ENCODE peak calls at places on chromosomes 11 and 22, in eight cellular contexts. I, H, T, O, X, P, Z and W are unnamed samples.

GRCh38 chr11:83194284-83195175 is 1.0 kb downstream of the ANKRD42 start:
- DNase-seq in I (peak; percentile 41), H (peak; percentile 78), T (peak; percentile 76), O (peak; percentile 85), X (peak; percentile 32), P (peak; percentile 19), Z (peak; percentile 95), W (peak; percentile 40)

GRCh38 chr11:65898656-65899355 is 1.4 kb downstream of the FOSL1 start:
- DNase-seq in I (no peak), H (no peak), T (no peak), O (no peak), X (no peak), P (no peak), Z (no peak), W (no peak)

GRCh38 chr11:26993965-26994446 is at the start of gene FIBIN:
- DNase-seq in I (no peak), H (peak; percentile 63), T (peak; percentile 46), O (peak; percentile 25), X (no peak), P (no peak), Z (peak; percentile 87), W (no peak)

GRCh38 chr22:49639956-49640355 is 187.7 kb downstream of the BRD1 start:
- DNase-seq in I (no peak), H (no peak), T (no peak), O (no peak), X (no peak), P (no peak), Z (no peak), W (no peak)

GRCh38 chr11:14503023-14503422 is 3.4 kb upstream of the COPB1 start:
- DNase-seq in I (no peak), H (no peak), T (no peak), O (no peak), X (no peak), P (no peak), Z (no peak), W (no peak)

GRCh38 chr22:39718206-39718605 is 147.7 kb downstream of the CACNA1I start:
- DNase-seq in I (no peak), H (no peak), T (no peak), O (no peak), X (no peak), P (no peak), Z (no peak), W (no peak)

GRCh38 chr11:86738615-86739014 is 61.7 kb upstream of the PRSS23 start:
- DNase-seq in I (no peak), H (no peak), T (no peak), O (no peak), X (no peak), P (no peak), Z (no peak), W (no peak)

GRCh38 chr11:33116535-33116934 is 44.7 kb downstream of the CSTF3 start:
- DNase-seq in I (peak; percentile 2), H (no peak), T (no peak), O (no peak), X (peak; percentile 28), P (peak; percentile 18), Z (no peak), W (no peak)

GRCh38 chr11:23976776-23977380 is 520.0 kb upstream of the LUZP2 start:
- DNase-seq in I (no peak), H (no peak), T (no peak), O (no peak), X (no peak), P (no peak), Z (no peak), W (no peak)

GRCh38 chr11:1549355-1550330 is 22.4 kb downstream of the DUSP8 start:
- DNase-seq in I (no peak), H (no peak), T (no peak), O (no peak), X (no peak), P (no peak), Z (no peak), W (no peak)

GRCh38 chr11:96188625-96189006 is 154.4 kb downstream of the MAML2 start:
- DNase-seq in I (no peak), H (peak; percentile 43), T (no peak), O (no peak), X (no peak), P (no peak), Z (no peak), W (no peak)

GRCh38 chr11:44893250-44894216 is 57.1 kb downstream of the TP53I11 start:
- DNase-seq in I (no peak), H (no peak), T (peak; percentile 46), O (peak; percentile 37), X (no peak), P (no peak), Z (no peak), W (peak; percentile 42)

GRCh38 chr11:71078482-71078881 is 173.9 kb downstream of the SHANK2 start:
- DNase-seq in I (no peak), H (no peak), T (no peak), O (no peak), X (no peak), P (no peak), Z (no peak), W (no peak)

GRCh38 chr11:71079795-71080194 is 172.6 kb downstream of the SHANK2 start:
- DNase-seq in I (no peak), H (no peak), T (no peak), O (no peak), X (no peak), P (no peak), Z (no peak), W (no peak)

GRCh38 chr11:71081704-71082230 is 170.6 kb downstream of the SHANK2 start:
- DNase-seq in I (no peak), H (no peak), T (no peak), O (no peak), X (no peak), P (no peak), Z (no peak), W (no peak)

GRCh38 chr11:71082454-71082853 is 169.9 kb downstream of the SHANK2 start:
- DNase-seq in I (no peak), H (no peak), T (no peak), O (no peak), X (no peak), P (no peak), Z (no peak), W (no peak)

GRCh38 chr11:71080239-71081097 is 171.9 kb downstream of the SHANK2 start:
- DNase-seq in I (peak; percentile 59), H (peak; percentile 59), T (no peak), O (no peak), X (peak; percentile 45), P (peak; percentile 34), Z (no peak), W (peak; percentile 49)
- TF ChIP-seq CTCF in I (peak; percentile 63), H (peak; percentile 83), T (peak; percentile 55), O (peak; percentile 39), X (peak; percentile 95), P (peak; percentile 68), Z (no peak), W (peak; percentile 53)

GRCh38 chr22:45239378-45240136 is 1.1 kb downstream of the KIAA0930 start:
- DNase-seq in I (no peak), H (no peak), T (no peak), O (no peak), X (no peak), P (no peak), Z (no peak), W (no peak)

GRCh38 chr22:45240137-45240809 is 421 bp downstream of the KIAA0930 start:
- DNase-seq in I (no peak), H (no peak), T (no peak), O (peak; percentile 36), X (no peak), P (no peak), Z (no peak), W (no peak)

GRCh38 chr22:45240810-45241631 is at the start of gene KIAA0930:
- DNase-seq in I (peak; percentile 68), H (peak; percentile 31), T (peak; percentile 84), O (peak; percentile 88), X (no peak), P (peak; percentile 20), Z (peak; percentile 96), W (peak; percentile 66)

GRCh38 chr22:45246060-45246985 is 5.6 kb upstream of the KIAA0930 start:
- DNase-seq in I (peak; percentile 80), H (peak; percentile 91), T (peak; percentile 78), O (peak; percentile 41), X (peak; percentile 96), P (peak; percentile 87), Z (peak; percentile 93), W (peak; percentile 67)

GRCh38 chr22:45242778-45243191 is 2.1 kb upstream of the KIAA0930 start:
- DNase-seq in I (peak; percentile 49), H (no peak), T (no peak), O (no peak), X (no peak), P (no peak), Z (no peak), W (peak; percentile 76)
- TF ChIP-seq CTCF in I (no peak), H (peak; percentile 41), T (no peak), O (no peak), X (no peak), P (no peak), Z (no peak), W (peak; percentile 10)

GRCh38 chr22:36397081-36397766 is 9.5 kb upstream of the MYH9 start:
- DNase-seq in I (peak; percentile 50), H (peak; percentile 56), T (no peak), O (no peak), X (no peak), P (no peak), Z (no peak), W (no peak)
- TF ChIP-seq CTCF in I (no peak), H (no peak), T (no peak), O (no peak), X (no peak), P (no peak), Z (no peak), W (no peak)

GRCh38 chr11:11501546-11502274 is 120.1 kb downstream of the GALNT18 start:
- DNase-seq in I (peak; percentile 22), H (no peak), T (no peak), O (no peak), X (no peak), P (no peak), Z (no peak), W (no peak)

GRCh38 chr11:11504071-11504470 is 117.7 kb downstream of the GALNT18 start:
- DNase-seq in I (no peak), H (no peak), T (no peak), O (no peak), X (no peak), P (no peak), Z (no peak), W (no peak)

GRCh38 chr11:11500744-11501487 is 120.9 kb downstream of the GALNT18 start:
- DNase-seq in I (peak; percentile 1), H (no peak), T (no peak), O (no peak), X (no peak), P (no peak), Z (no peak), W (no peak)

GRCh38 chr11:11505190-11505589 is 116.6 kb downstream of the GALNT18 start:
- DNase-seq in I (no peak), H (peak; percentile 4), T (no peak), O (no peak), X (no peak), P (no peak), Z (no peak), W (no peak)

DNA sequence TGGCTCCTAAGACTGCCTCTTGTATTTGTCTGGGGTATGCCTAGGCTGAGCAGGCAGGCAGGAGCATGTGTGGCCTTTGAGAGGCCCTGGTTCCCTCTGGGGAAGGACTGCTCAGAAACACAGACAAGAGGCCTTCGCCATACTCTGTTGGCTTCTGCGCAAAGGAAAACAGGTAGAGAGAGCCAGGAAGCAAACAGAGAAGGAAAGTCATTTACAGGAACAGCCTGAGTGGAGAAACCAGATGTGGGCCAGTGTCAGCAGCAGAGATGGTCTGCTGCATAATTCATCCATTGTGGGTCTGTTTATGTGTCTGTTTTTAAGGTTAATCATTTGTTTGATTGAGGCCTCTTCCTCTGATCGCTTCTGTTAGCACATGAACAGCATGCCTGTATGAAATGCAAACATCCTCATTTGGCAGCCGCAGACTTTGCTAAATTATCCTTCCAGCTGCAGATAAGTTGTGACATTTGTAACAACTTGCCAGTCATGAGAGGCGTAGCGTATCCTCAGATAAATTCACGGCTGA is 119.4 kb downstream of the GALNT18 start:
- DNase-seq in I (peak; percentile 1), H (no peak), T (no peak), O (no peak), X (no peak), P (no peak), Z (no peak), W (peak; percentile 63)
- TF ChIP-seq CTCF in I (no peak), H (no peak), T (no peak), O (no peak), X (no peak), P (no peak), Z (no peak), W (no peak)